ENCODE peak calls at places on chromosomes 2 and 18, in six cellular contexts. O is stimulated activated CD8-positive, alpha-beta memory T cell treated with anti-CD3 and anti-CD28 coated beads, Interleukin-15, amount 100 ng/mL, for 24 hours; A is psoas muscle; K is neural progenitor cell; V is tibial artery; N is T1000. H is an unnamed sample.

GRCh38 chr2:1729264-1729663 is 15.1 kb downstream of the PXDN start:
- DNase-seq in O (no peak), A (no peak), V (no peak), K (no peak), N (no peak), H (no peak)

GRCh38 chr2:137806102-137806805 is 158.0 kb upstream of the HNMT start:
- DNase-seq in V (no peak), A (no peak), K (no peak), N (no peak), O (no peak), H (no peak)

GRCh38 chr2:128347701-128348504 is 29.2 kb upstream of the HS6ST1 start:
- DNase-seq in A (peak; percentile 65), N (peak; percentile 53), O (no peak), V (peak; percentile 90), K (peak; percentile 27), H (no peak)

GRCh38 chr2:127413782-127414743 is 4.2 kb upstream of the PROC start:
- DNase-seq in N (no peak), A (no peak), K (no peak), V (no peak), O (no peak), H (no peak)

GRCh38 chr18:47780011-47780725 is 150.3 kb downstream of the SMAD2 start:
- DNase-seq in V (no peak), N (no peak), A (no peak), O (no peak), K (no peak), H (no peak)

GRCh38 chr18:74898965-74899364 is 301.3 kb downstream of the ZNF407 start:
- DNase-seq in A (no peak), V (no peak), O (no peak), N (no peak), K (no peak), H (no peak)

GRCh38 chr18:31555971-31556747 is 35.5 kb upstream of the TTR start:
- DNase-seq in V (no peak), O (no peak), K (peak; percentile 59), N (peak; percentile 35), A (no peak), H (peak; percentile 13)

GRCh38 chr2:230751062-230751461 is 38.4 kb downstream of the CAB39 start:
- DNase-seq in K (no peak), N (no peak), V (no peak), O (no peak), A (no peak), H (peak; percentile 52)

GRCh38 chr2:106282816-106283215 is 88.7 kb upstream of the UXS1 start:
- DNase-seq in V (no peak), A (no peak), K (peak; percentile 24), O (no peak), N (no peak), H (no peak)

GRCh38 chr2:6865346-6866238 is at the start of gene CMPK2:
- DNase-seq in V (peak; percentile 72), N (peak; percentile 15), A (peak; percentile 80), K (peak; percentile 67), O (peak; percentile 44), H (no peak)

GRCh38 chr2:197294260-197294659 is 16.3 kb downstream of the ANKRD44 start:
- DNase-seq in V (no peak), O (no peak), N (no peak), A (no peak), K (no peak), H (no peak)

GRCh38 chr2:187188783-187189631 is 259.0 kb downstream of the CALCRL start:
- DNase-seq in K (no peak), A (no peak), N (no peak), O (no peak), V (no peak), H (no peak)

GRCh38 chr2:120434487-120434886 is 88.6 kb downstream of the INHBB start:
- DNase-seq in N (no peak), K (peak; percentile 28), V (no peak), O (no peak), A (no peak), H (no peak)

GRCh38 chr18:48004577-48004976 is 74.1 kb upstream of the SMAD2 start:
- DNase-seq in V (no peak), N (no peak), A (no peak), K (no peak), O (no peak), H (no peak)

GRCh38 chr18:27661320-27662049 is 476.4 kb upstream of the CHST9 start:
- DNase-seq in K (peak; percentile 90), V (no peak), N (no peak), A (no peak), O (no peak), H (no peak)

GRCh38 chr2:121417826-121418225 is 112.9 kb upstream of the RNU4ATAC start:
- DNase-seq in O (no peak), A (no peak), K (no peak), N (no peak), V (no peak), H (no peak)